ENCODE peak calls at places on chromosomes 11 and 22, in four cellular contexts. P is HepG2, W is GM12878, U is K562. C is an unnamed sample.

GRCh38 chr22:20027966-20028854 is 7.3 kb downstream of the TANGO2 start:
- DNase-seq in P (no peak), W (no peak), U (no peak), C (no peak)

GRCh38 chr22:49666146-49666809 is 161.4 kb downstream of the BRD1 start:
- DNase-seq in P (no peak), W (no peak), U (no peak), C (no peak)

GRCh38 chr11:76810151-76810853 is 27.1 kb downstream of the TSKU start:
- DNase-seq in P (no peak), W (no peak), U (no peak), C (no peak)

GRCh38 chr11:66818231-66818955 is 24.8 kb upstream of the RCE1 start:
- DNase-seq in P (no peak), W (no peak), U (no peak), C (no peak)

GRCh38 chr11:103358251-103358650 is 249.0 kb downstream of the DYNC2H1 start:
- DNase-seq in P (no peak), W (no peak), U (no peak), C (no peak)

GRCh38 chr11:121366970-121367369 is 74.4 kb downstream of the SC5D start:
- DNase-seq in P (no peak), W (no peak), U (no peak), C (no peak)

GRCh38 chr11:128772814-128773213 is 78.9 kb downstream of the FLI1 start:
- DNase-seq in P (no peak), W (no peak), U (no peak), C (no peak)

GRCh38 chr11:47992959-47993820 is 12.8 kb downstream of the PTPRJ start:
- DNase-seq in P (no peak), W (no peak), U (peak; percentile 66), C (no peak)

GRCh38 chr11:100719809-100720221 is 32.7 kb downstream of the ARHGAP42 start:
- DNase-seq in P (no peak), W (no peak), U (no peak), C (no peak)

GRCh38 chr22:37049224-37049623 is 2.3 kb upstream of the KCTD17 start:
- DNase-seq in P (no peak), W (no peak), U (no peak), C (no peak)

GRCh38 chr11:107711861-107712260 is at the start of gene SLN:
- DNase-seq in P (no peak), W (no peak), U (no peak), C (no peak)

GRCh38 chr11:59186130-59186594 is 14.2 kb downstream of the DTX4 start:
- DNase-seq in P (peak; percentile 50), W (no peak), U (peak; percentile 84), C (peak; percentile 68)

GRCh38 chr11:131204984-131205383 is 165.4 kb upstream of the NTM start:
- DNase-seq in P (no peak), W (no peak), U (no peak), C (no peak)

GRCh38 chr11:104060004-104060403 is 23.6 kb downstream of the DDI1 start:
- DNase-seq in P (no peak), W (no peak), U (no peak), C (peak; percentile 48)

GRCh38 chr11:36131719-36132349 is 157.4 kb downstream of the COMMD9 start:
- DNase-seq in P (peak; percentile 20), W (no peak), U (peak; percentile 39), C (peak; percentile 65)

GRCh38 chr11:12701815-12702214 is 27.6 kb downstream of the TEAD1 start:
- DNase-seq in P (no peak), W (no peak), U (no peak), C (peak; percentile 61)

DNA sequence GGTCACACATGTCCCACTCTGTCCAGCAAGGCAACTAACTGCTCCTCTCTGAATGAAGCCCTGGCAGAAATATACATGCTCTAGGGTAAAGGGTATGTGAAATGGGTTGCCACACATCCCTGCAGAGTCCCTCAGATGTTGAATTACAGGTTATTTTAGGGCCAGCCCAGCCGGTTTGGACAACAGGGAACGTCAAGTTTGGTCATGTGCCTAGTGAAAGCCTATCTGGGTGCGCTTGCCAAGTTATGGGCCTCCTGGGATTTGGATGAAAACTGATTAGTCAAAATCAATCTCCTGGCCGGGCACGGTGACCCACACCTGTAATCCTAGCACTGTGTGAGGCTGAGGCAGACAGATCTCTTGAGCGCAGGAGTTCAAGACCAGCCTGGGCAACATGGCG is 10.4 kb downstream of the AP1B1 start:
- DNase-seq in P (no peak), W (no peak), U (no peak), C (no peak)
- TF ChIP-seq NFIC in P (no peak), W (no peak), U (no peak), C (no peak)

GRCh38 chr22:46110215-46110614 is 40.1 kb upstream of the PPARA start:
- DNase-seq in P (no peak), W (no peak), U (peak; percentile 57), C (no peak)

GRCh38 chr22:46107753-46108563 is 42.4 kb upstream of the PPARA start:
- DNase-seq in P (no peak), W (no peak), U (no peak), C (peak; percentile 76)

GRCh38 chr22:46109474-46110003 is 40.8 kb upstream of the PPARA start:
- DNase-seq in P (no peak), W (no peak), U (no peak), C (no peak)

GRCh38 chr22:46107089-46107664 is 43.1 kb upstream of the PPARA start:
- DNase-seq in P (no peak), W (no peak), U (no peak), C (peak; percentile 79)

GRCh38 chr22:46108564-46109473 is 41.5 kb upstream of the PPARA start:
- DNase-seq in P (peak; percentile 42), W (no peak), U (peak; percentile 67), C (peak; percentile 75)
- TF ChIP-seq NFIC in P (no peak), W (no peak), U (no peak), C (no peak)

DNA sequence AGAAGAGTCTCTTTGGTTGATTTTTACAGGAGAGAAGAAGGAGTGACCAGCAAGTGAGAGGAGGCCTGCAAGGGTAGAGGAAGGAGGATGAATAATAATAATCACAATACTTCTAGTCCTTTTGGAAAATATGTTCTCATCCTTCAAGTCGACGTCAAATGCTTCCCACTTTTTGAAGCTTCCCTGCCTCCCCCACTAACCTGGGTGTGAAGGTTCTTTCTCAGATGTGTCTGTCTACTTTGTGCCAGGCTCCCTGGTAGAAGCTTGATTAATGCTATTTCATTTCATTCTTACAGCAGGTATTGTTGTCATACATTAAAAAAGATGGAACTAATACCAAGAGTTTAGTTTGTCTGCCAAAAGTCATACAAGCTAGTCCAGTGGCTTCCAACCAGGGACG is 17.1 kb downstream of the TENM4 start:
- DNase-seq in P (no peak), W (no peak), U (no peak), C (no peak)
- TF ChIP-seq NFIC in P (no peak), W (no peak), U (no peak), C (no peak)

DNA sequence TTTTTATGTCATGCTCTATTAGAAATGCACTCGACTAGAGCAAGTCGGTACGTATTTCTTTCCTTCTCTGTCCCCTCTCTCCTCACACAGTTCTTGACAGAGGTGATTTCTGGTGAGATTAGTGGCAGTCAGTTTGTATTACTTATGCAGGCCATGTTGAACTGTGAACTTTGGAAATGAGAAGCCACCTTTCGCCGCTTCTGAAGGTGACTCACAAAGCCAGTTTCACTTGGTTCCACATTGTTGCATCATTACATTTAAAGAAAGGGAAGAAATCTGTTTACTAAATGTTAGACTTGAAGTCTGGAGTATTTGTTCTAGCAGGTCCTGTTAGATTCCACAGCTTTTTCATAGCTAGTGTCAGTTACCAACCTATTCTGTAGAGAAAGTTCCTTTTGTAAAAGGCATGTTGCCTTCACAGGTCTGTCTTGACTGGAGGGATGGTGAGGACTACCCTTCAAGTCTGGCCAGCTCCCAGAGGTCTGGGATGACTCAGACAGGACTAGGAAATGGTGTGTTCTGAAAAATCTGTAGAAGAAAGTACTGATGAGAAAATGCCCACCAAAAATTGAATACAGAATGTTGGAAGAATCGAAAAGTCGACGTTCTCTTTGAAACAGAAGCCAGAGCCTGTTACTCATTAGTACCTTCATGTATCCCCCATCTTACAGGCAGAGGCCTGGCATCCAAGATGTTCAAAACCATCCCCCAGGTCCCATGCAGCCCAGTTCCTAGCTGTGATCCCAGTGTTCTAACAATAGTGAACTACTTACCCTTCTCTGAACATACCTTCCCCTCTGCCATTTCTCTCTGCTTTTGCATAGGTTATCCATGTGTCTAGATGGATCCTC is 181.4 kb downstream of the DBX1 start:
- DNase-seq in P (peak; percentile 88), W (peak; percentile 40), U (no peak), C (no peak)
- TF ChIP-seq NFIC in P (peak; percentile 79), W (no peak), U (peak; percentile 43), C (peak; percentile 18)

GRCh38 chr11:1404461-1405185 is 14.9 kb downstream of the BRSK2 start:
- DNase-seq in P (no peak), W (no peak), U (no peak), C (no peak)

GRCh38 chr11:1402776-1403620 is 13.3 kb downstream of the BRSK2 start:
- DNase-seq in P (no peak), W (no peak), U (no peak), C (no peak)

GRCh38 chr11:1405186-1406020 is 15.7 kb downstream of the BRSK2 start:
- DNase-seq in P (no peak), W (no peak), U (no peak), C (no peak)

GRCh38 chr11:1402355-1402754 is 12.6 kb downstream of the BRSK2 start:
- DNase-seq in P (no peak), W (no peak), U (peak; percentile 27), C (no peak)

DNA sequence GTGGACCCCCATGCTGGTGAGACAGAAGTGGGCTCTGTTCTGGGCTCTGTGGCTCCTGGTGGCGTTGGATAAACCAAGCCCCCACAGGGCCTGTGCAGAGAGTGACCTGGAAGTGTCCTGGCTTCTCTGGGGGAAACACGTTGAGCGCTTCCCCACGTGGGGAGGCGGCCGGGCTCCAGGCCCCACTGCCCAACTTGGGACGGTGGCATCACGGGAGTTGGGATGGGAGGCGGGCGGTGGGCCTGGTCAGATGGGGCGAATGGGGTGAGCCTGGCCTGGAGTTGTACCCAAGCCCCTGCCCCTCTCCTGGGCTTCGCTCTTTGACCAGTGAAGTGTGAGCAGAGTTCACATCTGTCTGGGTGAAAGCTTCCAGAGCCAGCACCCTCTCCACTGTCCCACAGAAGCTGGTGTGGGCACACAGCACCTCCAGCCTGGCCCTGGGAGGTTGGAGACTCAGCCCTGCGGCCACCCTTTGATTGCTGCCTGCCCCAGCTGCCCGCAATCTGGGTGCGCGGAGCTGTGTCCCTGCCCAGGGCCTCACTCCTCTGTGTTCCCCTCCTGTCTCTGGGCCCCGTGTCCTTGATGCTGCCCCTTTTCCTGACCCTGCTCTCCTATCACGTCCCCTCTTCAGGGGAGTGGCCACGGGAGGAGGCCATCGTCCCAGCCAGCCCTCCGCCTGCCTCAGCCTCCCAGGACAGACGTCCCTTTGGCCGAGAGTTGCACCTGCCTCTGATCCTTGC is 14.2 kb downstream of the BRSK2 start:
- DNase-seq in P (no peak), W (no peak), U (no peak), C (no peak)
- TF ChIP-seq NFIC in P (no peak), W (no peak), U (no peak), C (no peak)

GRCh38 chr11:122754553-122755322 is 83.6 kb upstream of the CRTAM start:
- DNase-seq in P (peak; percentile 24), W (no peak), U (peak; percentile 49), C (no peak)

GRCh38 chr11:122757201-122757600 is 81.1 kb upstream of the CRTAM start:
- DNase-seq in P (no peak), W (no peak), U (no peak), C (no peak)

GRCh38 chr11:122755409-122755808 is 82.9 kb upstream of the CRTAM start:
- DNase-seq in P (no peak), W (no peak), U (peak; percentile 70), C (peak; percentile 26)

GRCh38 chr11:122756417-122756816 is 81.9 kb upstream of the CRTAM start:
- DNase-seq in P (no peak), W (no peak), U (no peak), C (no peak)

GRCh38 chr11:122755941-122756340 is 82.4 kb upstream of the CRTAM start:
- DNase-seq in P (no peak), W (no peak), U (no peak), C (no peak)
- TF ChIP-seq NFIC in P (no peak), W (no peak), U (no peak), C (no peak)

GRCh38 chr22:35705141-35705540 is 12.5 kb upstream of the APOL5 start:
- DNase-seq in P (no peak), W (no peak), U (no peak), C (no peak)
- TF ChIP-seq NFIC in P (no peak), W (no peak), U (no peak), C (no peak)

C was measured in SK-N-SH.